ENCODE peak calls at places on chromosome 7, in five cellular contexts. One of them, this sample, is unnamed.

GRCh38 chr7:55439627-55440026 is 74.5 kb downstream of the LANCL2 start:
- ATAC-seq in activated T-cell treated with anti-CD3 and anti-CD28 coated beads, Interleukin-2, amount 50 U/mL, for 4 hours: peak
- ATAC-seq in T-cell: no peak
- ATAC-seq in heart left ventricle: peak
- ATAC-seq in activated CD4-positive, alpha-beta T cell treated with anti-CD3 and anti-CD28 coated beads for 36 hours: peak
- ATAC-seq in this sample: no peak

GRCh38 chr7:140322759-140323158 is 75.6 kb downstream of the SLC37A3 start:
- ATAC-seq in activated T-cell treated with anti-CD3 and anti-CD28 coated beads, Interleukin-2, amount 50 U/mL, for 4 hours: no peak
- ATAC-seq in T-cell: no peak
- ATAC-seq in heart left ventricle: no peak
- ATAC-seq in activated CD4-positive, alpha-beta T cell treated with anti-CD3 and anti-CD28 coated beads for 36 hours: no peak
- ATAC-seq in this sample: no peak

GRCh38 chr7:28070311-28071055 is 110.1 kb downstream of the JAZF1 start:
- ATAC-seq in activated T-cell treated with anti-CD3 and anti-CD28 coated beads, Interleukin-2, amount 50 U/mL, for 4 hours: no peak
- ATAC-seq in T-cell: no peak
- ATAC-seq in heart left ventricle: peak
- ATAC-seq in activated CD4-positive, alpha-beta T cell treated with anti-CD3 and anti-CD28 coated beads for 36 hours: no peak
- ATAC-seq in this sample: no peak

GRCh38 chr7:139811106-139811505 is 18.0 kb upstream of the TBXAS1 start:
- ATAC-seq in activated T-cell treated with anti-CD3 and anti-CD28 coated beads, Interleukin-2, amount 50 U/mL, for 4 hours: peak
- ATAC-seq in T-cell: no peak
- ATAC-seq in heart left ventricle: no peak
- ATAC-seq in activated CD4-positive, alpha-beta T cell treated with anti-CD3 and anti-CD28 coated beads for 36 hours: peak
- ATAC-seq in this sample: peak

GRCh38 chr7:159067870-159068787 is 76.5 kb downstream of the VIPR2 start:
- ATAC-seq in activated T-cell treated with anti-CD3 and anti-CD28 coated beads, Interleukin-2, amount 50 U/mL, for 4 hours: peak
- ATAC-seq in T-cell: peak
- ATAC-seq in heart left ventricle: peak
- ATAC-seq in activated CD4-positive, alpha-beta T cell treated with anti-CD3 and anti-CD28 coated beads for 36 hours: peak
- ATAC-seq in this sample: peak

GRCh38 chr7:158891922-158892321 is 35.6 kb downstream of the DYNC2I1 start:
- ATAC-seq in activated T-cell treated with anti-CD3 and anti-CD28 coated beads, Interleukin-2, amount 50 U/mL, for 4 hours: no peak
- ATAC-seq in T-cell: no peak
- ATAC-seq in heart left ventricle: no peak
- ATAC-seq in activated CD4-positive, alpha-beta T cell treated with anti-CD3 and anti-CD28 coated beads for 36 hours: no peak
- ATAC-seq in this sample: no peak

GRCh38 chr7:93980744-93981479 is 23.2 kb downstream of the BET1 start:
- ATAC-seq in activated T-cell treated with anti-CD3 and anti-CD28 coated beads, Interleukin-2, amount 50 U/mL, for 4 hours: no peak
- ATAC-seq in T-cell: no peak
- ATAC-seq in heart left ventricle: no peak
- ATAC-seq in activated CD4-positive, alpha-beta T cell treated with anti-CD3 and anti-CD28 coated beads for 36 hours: no peak
- ATAC-seq in this sample: peak

GRCh38 chr7:50723888-50724287 is 58.8 kb downstream of the GRB10 start:
- ATAC-seq in activated T-cell treated with anti-CD3 and anti-CD28 coated beads, Interleukin-2, amount 50 U/mL, for 4 hours: no peak
- ATAC-seq in T-cell: no peak
- ATAC-seq in heart left ventricle: no peak
- ATAC-seq in activated CD4-positive, alpha-beta T cell treated with anti-CD3 and anti-CD28 coated beads for 36 hours: no peak
- ATAC-seq in this sample: no peak

GRCh38 chr7:23043441-23043840 is 29.5 kb upstream of the HYCC1 start:
- ATAC-seq in activated T-cell treated with anti-CD3 and anti-CD28 coated beads, Interleukin-2, amount 50 U/mL, for 4 hours: no peak
- ATAC-seq in T-cell: no peak
- ATAC-seq in heart left ventricle: no peak
- ATAC-seq in activated CD4-positive, alpha-beta T cell treated with anti-CD3 and anti-CD28 coated beads for 36 hours: no peak
- ATAC-seq in this sample: peak

GRCh38 chr7:4715385-4715770 is 33.3 kb downstream of the FOXK1 start:
- ATAC-seq in activated T-cell treated with anti-CD3 and anti-CD28 coated beads, Interleukin-2, amount 50 U/mL, for 4 hours: no peak
- ATAC-seq in T-cell: no peak
- ATAC-seq in heart left ventricle: peak
- ATAC-seq in activated CD4-positive, alpha-beta T cell treated with anti-CD3 and anti-CD28 coated beads for 36 hours: no peak
- ATAC-seq in this sample: no peak

GRCh38 chr7:132866551-132866950 is 215.3 kb downstream of the CHCHD3 start:
- ATAC-seq in activated T-cell treated with anti-CD3 and anti-CD28 coated beads, Interleukin-2, amount 50 U/mL, for 4 hours: no peak
- ATAC-seq in T-cell: no peak
- ATAC-seq in heart left ventricle: peak
- ATAC-seq in activated CD4-positive, alpha-beta T cell treated with anti-CD3 and anti-CD28 coated beads for 36 hours: no peak
- ATAC-seq in this sample: no peak

GRCh38 chr7:31955641-31956040 is 114.6 kb downstream of the PDE1C start:
- ATAC-seq in activated T-cell treated with anti-CD3 and anti-CD28 coated beads, Interleukin-2, amount 50 U/mL, for 4 hours: no peak
- ATAC-seq in T-cell: no peak
- ATAC-seq in heart left ventricle: peak
- ATAC-seq in activated CD4-positive, alpha-beta T cell treated with anti-CD3 and anti-CD28 coated beads for 36 hours: no peak
- ATAC-seq in this sample: no peak

GRCh38 chr7:30173058-30173897 is 38.5 kb downstream of the MTURN start:
- ATAC-seq in activated T-cell treated with anti-CD3 and anti-CD28 coated beads, Interleukin-2, amount 50 U/mL, for 4 hours: no peak
- ATAC-seq in T-cell: no peak
- ATAC-seq in heart left ventricle: peak
- ATAC-seq in activated CD4-positive, alpha-beta T cell treated with anti-CD3 and anti-CD28 coated beads for 36 hours: no peak
- ATAC-seq in this sample: no peak

GRCh38 chr7:156160811-156161210 is 348.5 kb upstream of the SHH start:
- ATAC-seq in activated T-cell treated with anti-CD3 and anti-CD28 coated beads, Interleukin-2, amount 50 U/mL, for 4 hours: no peak
- ATAC-seq in T-cell: no peak
- ATAC-seq in heart left ventricle: no peak
- ATAC-seq in activated CD4-positive, alpha-beta T cell treated with anti-CD3 and anti-CD28 coated beads for 36 hours: no peak
- ATAC-seq in this sample: no peak

GRCh38 chr7:134483296-134483695 is 24.4 kb upstream of the AKR1B1 start:
- ATAC-seq in activated T-cell treated with anti-CD3 and anti-CD28 coated beads, Interleukin-2, amount 50 U/mL, for 4 hours: no peak
- ATAC-seq in T-cell: no peak
- ATAC-seq in heart left ventricle: no peak
- ATAC-seq in activated CD4-positive, alpha-beta T cell treated with anti-CD3 and anti-CD28 coated beads for 36 hours: no peak
- ATAC-seq in this sample: no peak

GRCh38 chr7:44534087-44534486 is 7.0 kb downstream of the NPC1L1 start:
- ATAC-seq in activated T-cell treated with anti-CD3 and anti-CD28 coated beads, Interleukin-2, amount 50 U/mL, for 4 hours: no peak
- ATAC-seq in T-cell: no peak
- ATAC-seq in heart left ventricle: no peak
- ATAC-seq in activated CD4-positive, alpha-beta T cell treated with anti-CD3 and anti-CD28 coated beads for 36 hours: no peak
- ATAC-seq in this sample: no peak

GRCh38 chr7:127874049-127874636 is 157.1 kb downstream of the LRRC4 start:
- ATAC-seq in activated T-cell treated with anti-CD3 and anti-CD28 coated beads, Interleukin-2, amount 50 U/mL, for 4 hours: peak
- ATAC-seq in T-cell: no peak
- ATAC-seq in heart left ventricle: no peak
- ATAC-seq in activated CD4-positive, alpha-beta T cell treated with anti-CD3 and anti-CD28 coated beads for 36 hours: peak
- ATAC-seq in this sample: peak

GRCh38 chr7:139153832-139154231 is 44.3 kb upstream of the ZC3HAV1 start:
- ATAC-seq in activated T-cell treated with anti-CD3 and anti-CD28 coated beads, Interleukin-2, amount 50 U/mL, for 4 hours: peak
- ATAC-seq in T-cell: no peak
- ATAC-seq in heart left ventricle: no peak
- ATAC-seq in activated CD4-positive, alpha-beta T cell treated with anti-CD3 and anti-CD28 coated beads for 36 hours: peak
- ATAC-seq in this sample: peak

GRCh38 chr7:6238309-6238925 is 34.0 kb downstream of the CYTH3 start:
- ATAC-seq in activated T-cell treated with anti-CD3 and anti-CD28 coated beads, Interleukin-2, amount 50 U/mL, for 4 hours: no peak
- ATAC-seq in T-cell: no peak
- ATAC-seq in heart left ventricle: no peak
- ATAC-seq in activated CD4-positive, alpha-beta T cell treated with anti-CD3 and anti-CD28 coated beads for 36 hours: no peak
- ATAC-seq in this sample: no peak

GRCh38 chr7:45893996-45894664 is 5.8 kb downstream of the IGFBP1 start:
- ATAC-seq in activated T-cell treated with anti-CD3 and anti-CD28 coated beads, Interleukin-2, amount 50 U/mL, for 4 hours: no peak
- ATAC-seq in T-cell: no peak
- ATAC-seq in heart left ventricle: no peak
- ATAC-seq in activated CD4-positive, alpha-beta T cell treated with anti-CD3 and anti-CD28 coated beads for 36 hours: no peak
- ATAC-seq in this sample: no peak

GRCh38 chr7:11667071-11667809 is 164.8 kb downstream of the THSD7A start:
- ATAC-seq in activated T-cell treated with anti-CD3 and anti-CD28 coated beads, Interleukin-2, amount 50 U/mL, for 4 hours: no peak
- ATAC-seq in T-cell: no peak
- ATAC-seq in heart left ventricle: no peak
- ATAC-seq in activated CD4-positive, alpha-beta T cell treated with anti-CD3 and anti-CD28 coated beads for 36 hours: no peak
- ATAC-seq in this sample: no peak